ENCODE peak calls at places on chromosomes 1 and 21, in four cellular contexts. One of them, this sample, is unnamed.
A peak's percentile ranks its signal among the peaks of the same experiment; 100 is the strongest.

GRCh38 chr1:216822480-216822879 is 99.3 kb upstream of the ESRRG start:
- DNase-seq in iPS DF 6.9: no peak
- DNase-seq in mucosa of gallbladder: no peak
- DNase-seq in foreskin melanocyte: no peak
- DNase-seq in this sample: no peak

GRCh38 chr1:229808272-229808671 is 182.2 kb downstream of the URB2 start:
- DNase-seq in mucosa of gallbladder: no peak
- DNase-seq in foreskin melanocyte: no peak
- DNase-seq in iPS DF 6.9: no peak
- DNase-seq in this sample: no peak

GRCh38 chr1:83058327-83058726 is 940.6 kb downstream of the TTLL7 start:
- DNase-seq in foreskin melanocyte: no peak
- DNase-seq in mucosa of gallbladder: no peak
- DNase-seq in iPS DF 6.9: no peak
- DNase-seq in this sample: no peak

GRCh38 chr1:121413817-121414216 is 229.0 kb downstream of the SRGAP2C start:
- DNase-seq in foreskin melanocyte: no peak
- DNase-seq in iPS DF 6.9: no peak
- DNase-seq in mucosa of gallbladder: no peak
- DNase-seq in this sample: no peak

GRCh38 chr1:113917400-113918082 is 11.6 kb upstream of the HIPK1 start:
- DNase-seq in foreskin melanocyte: no peak
- DNase-seq in mucosa of gallbladder: no peak
- DNase-seq in iPS DF 6.9: no peak
- DNase-seq in this sample: no peak

GRCh38 chr1:228742535-228742934 is 7.3 kb downstream of the RHOU start:
- DNase-seq in foreskin melanocyte: no peak
- DNase-seq in mucosa of gallbladder: no peak
- DNase-seq in iPS DF 6.9: no peak
- DNase-seq in this sample: no peak

GRCh38 chr1:116412898-116413297 is 39.9 kb downstream of the ATP1A1 start:
- DNase-seq in iPS DF 6.9: no peak
- DNase-seq in foreskin melanocyte: no peak
- DNase-seq in mucosa of gallbladder: no peak
- DNase-seq in this sample: no peak

GRCh38 chr1:88698764-88699163 is 14.7 kb downstream of the PKN2 start:
- DNase-seq in iPS DF 6.9: no peak
- DNase-seq in mucosa of gallbladder: no peak
- DNase-seq in foreskin melanocyte: no peak
- DNase-seq in this sample: peak; percentile 22

GRCh38 chr1:56278052-56278451 is 301.3 kb downstream of the PLPP3 start:
- DNase-seq in foreskin melanocyte: peak; percentile 40
- DNase-seq in iPS DF 6.9: no peak
- DNase-seq in mucosa of gallbladder: no peak
- DNase-seq in this sample: no peak

GRCh38 chr1:33326690-33327300 is 5.9 kb upstream of the A3GALT2 start:
- DNase-seq in foreskin melanocyte: no peak
- DNase-seq in iPS DF 6.9: no peak
- DNase-seq in mucosa of gallbladder: no peak
- DNase-seq in this sample: no peak

GRCh38 chr1:8590696-8591351 is 226.6 kb downstream of the RERE start:
- DNase-seq in iPS DF 6.9: no peak
- DNase-seq in mucosa of gallbladder: no peak
- DNase-seq in foreskin melanocyte: no peak
- DNase-seq in this sample: no peak

GRCh38 chr1:201917362-201918033 is 28.8 kb downstream of the SHISA4 start:
- DNase-seq in iPS DF 6.9: no peak
- DNase-seq in foreskin melanocyte: no peak
- DNase-seq in mucosa of gallbladder: peak; percentile 51
- DNase-seq in this sample: peak; percentile 80

GRCh38 chr1:39689214-39689613 is 2.0 kb downstream of the HPCAL4 start:
- DNase-seq in mucosa of gallbladder: no peak
- DNase-seq in foreskin melanocyte: no peak
- DNase-seq in iPS DF 6.9: no peak
- DNase-seq in this sample: no peak

GRCh38 chr1:74586253-74586897 is 74.0 kb upstream of the LRRC53 start:
- DNase-seq in iPS DF 6.9: no peak
- DNase-seq in foreskin melanocyte: no peak
- DNase-seq in mucosa of gallbladder: no peak
- DNase-seq in this sample: no peak

GRCh38 chr1:10856863-10857598 is 60.6 kb upstream of the CASZ1 start:
- DNase-seq in iPS DF 6.9: no peak
- DNase-seq in mucosa of gallbladder: no peak
- DNase-seq in foreskin melanocyte: no peak
- DNase-seq in this sample: no peak

GRCh38 chr1:77742011-77742555 is 17.6 kb downstream of the USP33 start:
- DNase-seq in iPS DF 6.9: no peak
- DNase-seq in foreskin melanocyte: no peak
- DNase-seq in mucosa of gallbladder: no peak
- DNase-seq in this sample: no peak

GRCh38 chr1:109756848-109757521 is 6.7 kb downstream of the EPS8L3 start:
- DNase-seq in iPS DF 6.9: no peak
- DNase-seq in foreskin melanocyte: no peak
- DNase-seq in mucosa of gallbladder: no peak
- DNase-seq in this sample: no peak

GRCh38 chr21:41967708-41968107 is 13.9 kb upstream of the C2CD2 start:
- DNase-seq in foreskin melanocyte: no peak
- DNase-seq in mucosa of gallbladder: no peak
- DNase-seq in iPS DF 6.9: no peak
- DNase-seq in this sample: no peak

GRCh38 chr1:82837261-82837660 is 1036.5 kb downstream of the ADGRL2 start:
- DNase-seq in mucosa of gallbladder: no peak
- DNase-seq in iPS DF 6.9: no peak
- DNase-seq in foreskin melanocyte: no peak
- DNase-seq in this sample: no peak

GRCh38 chr1:33821291-33821690 is 42.6 kb upstream of the HMGB4 start:
- DNase-seq in mucosa of gallbladder: no peak
- DNase-seq in iPS DF 6.9: no peak
- DNase-seq in foreskin melanocyte: no peak
- DNase-seq in this sample: no peak

GRCh38 chr1:175891783-175892309 is 148.5 kb upstream of the TNR start:
- DNase-seq in mucosa of gallbladder: no peak
- DNase-seq in iPS DF 6.9: no peak
- DNase-seq in foreskin melanocyte: no peak
- DNase-seq in this sample: no peak

GRCh38 chr1:208499021-208499420 is 254.8 kb upstream of the PLXNA2 start:
- DNase-seq in mucosa of gallbladder: no peak
- DNase-seq in iPS DF 6.9: no peak
- DNase-seq in foreskin melanocyte: no peak
- DNase-seq in this sample: no peak

GRCh38 chr1:110647254-110647891 is 27.4 kb downstream of the KCNA3 start:
- DNase-seq in iPS DF 6.9: no peak
- DNase-seq in foreskin melanocyte: no peak
- DNase-seq in mucosa of gallbladder: no peak
- DNase-seq in this sample: peak; percentile 10

GRCh38 chr21:46189213-46189958 is 5.1 kb upstream of the SPATC1L start:
- DNase-seq in iPS DF 6.9: no peak
- DNase-seq in foreskin melanocyte: no peak
- DNase-seq in mucosa of gallbladder: no peak
- DNase-seq in this sample: peak; percentile 14

GRCh38 chr1:161117681-161118581 is at the start of the genes NIT1 and PFDN2:
- DNase-seq in foreskin melanocyte: peak; percentile 64
- DNase-seq in mucosa of gallbladder: peak; percentile 83
- DNase-seq in iPS DF 6.9: peak; percentile 68
- DNase-seq in this sample: peak; percentile 86

GRCh38 chr1:204350265-204350664 is 9.5 kb downstream of the PLEKHA6 start:
- DNase-seq in foreskin melanocyte: no peak
- DNase-seq in iPS DF 6.9: no peak
- DNase-seq in mucosa of gallbladder: no peak
- DNase-seq in this sample: no peak

GRCh38 chr1:193417945-193418744 is 231.7 kb upstream of the B3GALT2 start:
- DNase-seq in iPS DF 6.9: no peak
- DNase-seq in mucosa of gallbladder: no peak
- DNase-seq in foreskin melanocyte: peak; percentile 7
- DNase-seq in this sample: peak; percentile 77

GRCh38 chr1:109728870-109729269 is 12.0 kb downstream of the GSTM3 start:
- DNase-seq in foreskin melanocyte: no peak
- DNase-seq in iPS DF 6.9: no peak
- DNase-seq in mucosa of gallbladder: no peak
- DNase-seq in this sample: no peak

GRCh38 chr1:248828845-248829244 is 3.1 kb upstream of the SH3BP5L start:
- DNase-seq in iPS DF 6.9: no peak
- DNase-seq in mucosa of gallbladder: no peak
- DNase-seq in foreskin melanocyte: peak; percentile 75
- DNase-seq in this sample: peak; percentile 81

GRCh38 chr1:35882586-35882944 is 444 bp upstream of the AGO1 start:
- DNase-seq in iPS DF 6.9: no peak
- DNase-seq in mucosa of gallbladder: no peak
- DNase-seq in foreskin melanocyte: no peak
- DNase-seq in this sample: no peak

GRCh38 chr1:88088481-88088880 is 595.6 kb upstream of the PKN2 start:
- DNase-seq in iPS DF 6.9: peak; percentile 5
- DNase-seq in mucosa of gallbladder: no peak
- DNase-seq in foreskin melanocyte: no peak
- DNase-seq in this sample: no peak

GRCh38 chr1:26602378-26602959 is 72.9 kb downstream of the RPS6KA1 start:
- DNase-seq in foreskin melanocyte: peak; percentile 63
- DNase-seq in iPS DF 6.9: no peak
- DNase-seq in mucosa of gallbladder: peak; percentile 63
- DNase-seq in this sample: peak; percentile 76

GRCh38 chr1:181089017-181089776 is 697 bp downstream of the IER5 start:
- DNase-seq in foreskin melanocyte: no peak
- DNase-seq in iPS DF 6.9: no peak
- DNase-seq in mucosa of gallbladder: no peak
- DNase-seq in this sample: no peak

GRCh38 chr1:209367031-209367813 is 216.3 kb upstream of the CAMK1G start:
- DNase-seq in iPS DF 6.9: no peak
- DNase-seq in foreskin melanocyte: no peak
- DNase-seq in mucosa of gallbladder: no peak
- DNase-seq in this sample: no peak

GRCh38 chr1:178495741-178496409 is 889 bp downstream of the CLEC20A start:
- DNase-seq in iPS DF 6.9: no peak
- DNase-seq in mucosa of gallbladder: no peak
- DNase-seq in foreskin melanocyte: no peak
- DNase-seq in this sample: no peak

GRCh38 chr1:156624814-156625435 is 5.7 kb downstream of the HAPLN2 start:
- DNase-seq in foreskin melanocyte: no peak
- DNase-seq in iPS DF 6.9: no peak
- DNase-seq in mucosa of gallbladder: no peak
- DNase-seq in this sample: no peak

GRCh38 chr1:1391225-1391624 is 7.9 kb downstream of the CCNL2 start:
- DNase-seq in mucosa of gallbladder: no peak
- DNase-seq in foreskin melanocyte: no peak
- DNase-seq in iPS DF 6.9: no peak
- DNase-seq in this sample: no peak

GRCh38 chr1:200905411-200906052 is 10.8 kb downstream of the INAVA start:
- DNase-seq in iPS DF 6.9: no peak
- DNase-seq in foreskin melanocyte: no peak
- DNase-seq in mucosa of gallbladder: no peak
- DNase-seq in this sample: no peak